ENCODE peak calls at places on chromosomes 12 and 14, in six cellular contexts. K is sigmoid colon, D is A549, B is esophagus muscularis mucosa, E is HepG2, S is H1. A is an unnamed sample.
A peak's percentile ranks its signal among the peaks of the same experiment; 100 is the strongest.

GRCh38 chr12:100279612-100280244 is 12.8 kb downstream of the SCYL2 start:
- DNase-seq in D (no peak), B (no peak), S (no peak), K (no peak), E (peak; percentile 22), A (no peak)

GRCh38 chr12:82953397-82953796 is 266.7 kb downstream of the TMTC2 start:
- DNase-seq in D (no peak), B (no peak), K (no peak), E (no peak), S (no peak), A (no peak)

GRCh38 chr12:39354955-39355354 is 88.0 kb downstream of the KIF21A start:
- DNase-seq in D (no peak), B (no peak), K (no peak), S (no peak), E (no peak), A (no peak)

GRCh38 chr12:31118831-31119530 is 45.3 kb downstream of the DDX11 start:
- DNase-seq in B (no peak), D (peak; percentile 74), S (no peak), E (no peak), K (no peak), A (no peak)

GRCh38 chr12:29816869-29817730 is 33.4 kb upstream of the TMTC1 start:
- DNase-seq in S (no peak), K (no peak), B (no peak), D (no peak), E (no peak), A (no peak)

GRCh38 chr14:68593806-68594536 is 198.9 kb downstream of the ZFP36L1 start:
- DNase-seq in K (no peak), B (no peak), E (peak; percentile 46), D (peak; percentile 59), S (no peak), A (no peak)

GRCh38 chr12:129903092-129903945 is 506 bp downstream of the TMEM132D start:
- DNase-seq in K (no peak), B (peak; percentile 60), S (no peak), D (no peak), E (no peak), A (no peak)

GRCh38 chr14:34018564-34019244 is 67.8 kb upstream of the EGLN3 start:
- DNase-seq in K (peak; percentile 80), D (no peak), B (peak; percentile 91), S (no peak), E (no peak), A (peak; percentile 62)

GRCh38 chr12:101475751-101476305 is 692 bp downstream of the SPIC start:
- DNase-seq in S (no peak), E (no peak), B (no peak), D (no peak), K (no peak), A (no peak)

GRCh38 chr14:37655418-37655817 is 60.0 kb downstream of the TTC6 start:
- DNase-seq in D (peak; percentile 25), E (peak; percentile 29), S (no peak), B (no peak), K (no peak), A (no peak)

GRCh38 chr12:130743176-130743575 is 27.1 kb upstream of the RIMBP2 start:
- DNase-seq in D (no peak), B (no peak), E (no peak), K (no peak), S (no peak), A (no peak)

GRCh38 chr12:95960241-95960640 is 17.1 kb downstream of the AMDHD1 start:
- DNase-seq in D (no peak), E (no peak), K (no peak), B (no peak), S (no peak), A (no peak)

GRCh38 chr14:89349196-89350008 is 67.6 kb downstream of the FOXN3 start:
- DNase-seq in K (peak; percentile 81), D (peak; percentile 35), B (no peak), E (no peak), S (no peak), A (no peak)

GRCh38 chr12:53856132-53856531 is 82.5 kb upstream of the HOXC13 start:
- DNase-seq in K (no peak), B (peak; percentile 8), D (no peak), E (no peak), S (no peak), A (no peak)

GRCh38 chr12:12007001-12007712 is 63.6 kb upstream of the BCL2L14 start:
- DNase-seq in S (no peak), K (no peak), B (no peak), E (no peak), D (no peak), A (no peak)

GRCh38 chr12:109741970-109742372 is 28.3 kb downstream of the FAM222A start:
- DNase-seq in S (no peak), D (no peak), K (peak; percentile 40), B (no peak), E (peak; percentile 56), A (peak; percentile 1)

GRCh38 chr12:109741286-109741969 is 27.8 kb downstream of the FAM222A start:
- DNase-seq in S (no peak), E (no peak), K (peak; percentile 43), B (no peak), D (no peak), A (peak; percentile 3)

GRCh38 chr12:109738878-109739665 is 25.4 kb downstream of the FAM222A start:
- DNase-seq in E (no peak), B (no peak), D (no peak), K (peak; percentile 48), S (no peak), A (no peak)

GRCh38 chr12:109739747-109740693 is 26.4 kb downstream of the FAM222A start:
- DNase-seq in B (no peak), E (no peak), K (peak; percentile 29), S (no peak), D (no peak), A (no peak)

DNA sequence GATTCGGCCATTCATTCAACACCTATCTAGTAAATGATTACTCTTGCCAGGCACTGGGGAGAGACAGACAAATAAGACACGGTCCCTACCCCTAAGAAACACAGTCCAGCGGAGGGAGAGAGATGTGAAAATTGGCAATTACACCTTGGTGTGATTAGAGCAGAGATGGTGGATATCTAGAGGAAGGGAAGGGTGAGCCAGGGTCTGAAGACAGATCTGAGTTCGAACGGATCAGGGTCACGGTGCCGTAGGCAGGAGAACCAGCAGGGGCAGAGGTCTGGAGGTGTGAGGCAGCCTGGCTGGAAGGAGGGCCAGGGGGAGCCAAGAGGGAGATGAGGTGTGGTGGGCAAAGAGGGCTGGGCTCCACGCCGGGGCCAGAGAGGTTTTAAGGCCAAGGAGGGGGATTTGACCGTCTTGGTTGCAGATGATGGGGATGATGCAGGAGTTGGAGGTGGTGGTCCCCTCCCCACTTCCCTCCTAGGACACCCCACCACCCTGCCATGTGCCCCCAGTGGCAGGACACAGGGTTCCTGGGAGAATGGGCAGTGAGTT is 27.1 kb downstream of the FAM222A start:
- DNase-seq in D (no peak), B (no peak), E (no peak), S (no peak), K (peak; percentile 36), A (no peak)
- H3K4me1 ChIP-seq in D (peaks cover 8% of the 10 kb centered on the region), B (peaks cover 5% of the 10 kb centered on the region), E (peaks cover 79% of the 10 kb centered on the region), S (peaks cover 3% of the 10 kb centered on the region), K (no peaks in the 10 kb centered on the region), A (peaks cover 46% of the 10 kb centered on the region)

DNA sequence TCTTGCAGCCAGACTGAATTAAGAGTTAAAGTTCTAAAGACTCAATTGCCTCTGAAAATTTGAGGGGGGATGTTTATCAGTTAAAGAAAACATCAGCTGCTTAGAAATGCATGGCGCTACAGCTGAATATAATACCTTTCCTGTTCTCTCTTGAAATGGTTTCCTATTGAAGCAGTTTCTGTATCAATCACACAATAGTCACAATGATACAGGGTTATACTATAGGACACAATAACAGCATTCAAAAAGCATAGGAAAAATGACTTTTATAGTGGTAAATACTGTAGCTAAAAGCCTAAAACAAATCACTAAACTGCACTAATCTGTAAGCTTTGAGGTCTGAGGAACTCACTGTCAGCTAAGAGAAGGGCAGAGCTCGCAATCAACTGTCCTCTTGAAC is 15.2 kb downstream of the MDGA2 start:
- DNase-seq in B (no peak), E (no peak), D (no peak), K (no peak), S (no peak), A (no peak)
- TF ChIP-seq EP300 in B (no peak), E (no peak), D (no peak), K (no peak), S (no peak), A (no peak)

GRCh38 chr12:93301171-93301570 is 76.6 kb upstream of the NUDT4 start:
- DNase-seq in K (no peak), B (no peak), D (no peak), E (no peak), S (no peak), A (no peak)
- H3K27ac ChIP-seq in K (no peak overlapping the region), B (peak overlapping the region; percentile 78), D (no peak overlapping the region), E (no peak overlapping the region), S (no peak overlapping the region), A (no peak overlapping the region)

DNA sequence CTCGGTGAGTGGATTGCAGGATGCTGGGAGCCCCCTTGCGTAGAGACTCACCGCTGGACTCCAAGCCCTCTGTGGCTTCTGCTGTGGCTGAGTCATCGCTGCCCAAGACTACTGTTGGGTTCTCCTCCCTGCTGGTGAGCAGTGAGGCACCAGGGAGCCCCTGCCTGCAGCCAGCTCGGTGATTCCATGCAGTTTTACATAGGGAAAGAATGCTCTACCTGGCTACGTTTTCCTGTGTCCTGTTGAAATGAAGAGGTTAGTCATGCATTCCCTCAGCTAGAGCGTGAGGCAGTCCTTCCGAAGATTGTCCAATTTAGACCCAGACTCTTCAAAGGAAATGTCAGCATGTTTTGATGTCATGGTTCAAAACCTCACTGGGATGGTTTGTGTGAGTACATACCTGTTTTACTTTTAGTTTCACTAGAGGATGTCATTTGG is 28.2 kb downstream of the TRAF3 start:
- DNase-seq in K (no peak), E (no peak), D (no peak), B (no peak), S (no peak), A (no peak)
- H3K4me1 ChIP-seq in K (no peaks in the 10 kb centered on the region), E (peaks cover 15% of the 10 kb centered on the region), D (peaks cover 6% of the 10 kb centered on the region), B (no peaks in the 10 kb centered on the region), S (peaks cover 11% of the 10 kb centered on the region), A (peaks cover 12% of the 10 kb centered on the region)

GRCh38 chr12:4152145-4152795 is 121.3 kb upstream of the CCND2 start:
- DNase-seq in D (no peak), S (no peak), K (no peak), E (no peak), B (no peak), A (no peak)
- TF ChIP-seq EP300 in D (no peak), S (no peak), K (no peak), E (no peak), B (no peak), A (no peak)

GRCh38 chr12:15710860-15711510 is 78.2 kb downstream of the EPS8 start:
- DNase-seq in K (no peak), E (no peak), D (no peak), B (no peak), S (no peak), A (no peak)
- H3K27ac ChIP-seq in K (no peak overlapping the region), E (peak overlapping the region; percentile 84), D (peak overlapping the region; percentile 30), B (no peak overlapping the region), S (no peak overlapping the region), A (no peak overlapping the region)

GRCh38 chr14:61602733-61603077 is 92.6 kb upstream of the HIF1A start:
- DNase-seq in B (no peak), E (peak; percentile 79), D (no peak), S (no peak), K (no peak), A (no peak)
- H3K4me1 ChIP-seq in B (peaks cover 19% of the 10 kb centered on the region), E (peaks cover 64% of the 10 kb centered on the region), D (peaks cover 26% of the 10 kb centered on the region), S (peaks cover 8% of the 10 kb centered on the region), K (no peaks in the 10 kb centered on the region), A (no peaks in the 10 kb centered on the region)

GRCh38 chr14:45253070-45253753 is at the start of gene MIS18BP1:
- DNase-seq in K (peak; percentile 96), B (peak; percentile 98), D (peak; percentile 98), S (peak; percentile 83), E (peak; percentile 96), A (peak; percentile 92)
- TF ChIP-seq EP300 in K (peak; percentile 62), B (peak; percentile 23), D (peak; percentile 14), S (no peak), E (peak; percentile 26), A (peak; percentile 39)